ENCODE peak calls at places on chromosomes 5 and 9, in six cellular contexts. F, K, H, S, J and G are unnamed samples.

GRCh38 chr5:39420482-39421145 is 4.2 kb downstream of the DAB2 start:
- DNase-seq in F (peak; percentile 62), K (peak; percentile 94), H (no peak), S (no peak), J (peak; percentile 83), G (peak; percentile 72)

GRCh38 chr9:137276757-137277328 is 683 bp upstream of the TOR4A start:
- DNase-seq in F (peak; percentile 97), K (no peak), H (no peak), S (no peak), J (peak; percentile 86), G (peak; percentile 84)

GRCh38 chr9:115216873-115217272 is 98.9 kb upstream of the TNC start:
- DNase-seq in F (no peak), K (no peak), H (no peak), S (no peak), J (no peak), G (no peak)

GRCh38 chr9:137611623-137612609 is 6.4 kb downstream of the ARRDC1 start:
- DNase-seq in F (peak; percentile 98), K (no peak), H (no peak), S (peak; percentile 98), J (peak; percentile 68), G (peak; percentile 93)

GRCh38 chr9:38079410-38080105 is 10.5 kb upstream of the SHB start:
- DNase-seq in F (no peak), K (peak; percentile 92), H (no peak), S (no peak), J (no peak), G (peak; percentile 38)

GRCh38 chr9:130199605-130200004 is 27.4 kb downstream of the NCS1 start:
- DNase-seq in F (peak; percentile 93), K (no peak), H (no peak), S (peak; percentile 74), J (no peak), G (no peak)

GRCh38 chr5:9722826-9723225 is 92.7 kb upstream of the TAS2R1 start:
- DNase-seq in F (peak; percentile 51), K (no peak), H (no peak), S (no peak), J (no peak), G (no peak)

GRCh38 chr5:7871560-7872113 is 2.7 kb downstream of the MTRR start:
- DNase-seq in F (no peak), K (no peak), H (no peak), S (no peak), J (no peak), G (no peak)

GRCh38 chr9:4691794-4692193 is 12.4 kb downstream of the CDC37L1 start:
- DNase-seq in F (peak; percentile 74), K (no peak), H (no peak), S (no peak), J (no peak), G (no peak)

GRCh38 chr5:15585826-15586591 is 86.0 kb downstream of the FBXL7 start:
- DNase-seq in F (peak; percentile 52), K (peak; percentile 26), H (no peak), S (no peak), J (no peak), G (no peak)

GRCh38 chr5:98930972-98931762 is 2.4 kb upstream of the CHD1 start:
- DNase-seq in F (no peak), K (no peak), H (no peak), S (no peak), J (no peak), G (no peak)

GRCh38 chr9:120765910-120766309 is 27.3 kb downstream of the FBXW2 start:
- DNase-seq in F (no peak), K (no peak), H (no peak), S (no peak), J (no peak), G (no peak)

GRCh38 chr9:259405-260404 is 45.0 kb downstream of the DOCK8 start:
- DNase-seq in F (no peak), K (no peak), H (no peak), S (no peak), J (no peak), G (no peak)

GRCh38 chr9:93648181-93648580 is 71.8 kb downstream of the PHF2 start:
- DNase-seq in F (no peak), K (no peak), H (no peak), S (no peak), J (peak; percentile 33), G (no peak)

GRCh38 chr5:112968411-112969106 is 8.0 kb upstream of the DCP2 start:
- DNase-seq in F (no peak), K (no peak), H (no peak), S (no peak), J (no peak), G (no peak)

GRCh38 chr9:96216618-96217017 is 85.4 kb downstream of the HSD17B3 start:
- DNase-seq in F (no peak), K (no peak), H (no peak), S (no peak), J (peak; percentile 48), G (no peak)

GRCh38 chr9:132505961-132506691 is 76.3 kb upstream of the BARHL1 start:
- DNase-seq in F (peak; percentile 42), K (no peak), H (no peak), S (no peak), J (no peak), G (no peak)

GRCh38 chr5:98935206-98935605 is 6.4 kb upstream of the CHD1 start:
- DNase-seq in F (no peak), K (no peak), H (no peak), S (no peak), J (no peak), G (no peak)

GRCh38 chr9:31364171-31364570 is 1020.3 kb upstream of the ACO1 start:
- DNase-seq in F (no peak), K (no peak), H (no peak), S (no peak), J (no peak), G (no peak)

GRCh38 chr9:120928720-120929389 is 2.3 kb upstream of the TRAF1 start:
- DNase-seq in F (peak; percentile 90), K (no peak), H (peak; percentile 64), S (peak; percentile 65), J (peak; percentile 89), G (peak; percentile 73)

GRCh38 chr5:108858959-108859358 is 111.3 kb downstream of the FER start:
- DNase-seq in F (no peak), K (no peak), H (no peak), S (no peak), J (no peak), G (no peak)

GRCh38 chr5:150945501-150945900 is 40.7 kb upstream of the ZNF300 start:
- DNase-seq in F (no peak), K (no peak), H (no peak), S (no peak), J (no peak), G (no peak)

GRCh38 chr5:150946351-150946905 is 41.6 kb upstream of the ZNF300 start:
- DNase-seq in F (peak; percentile 62), K (peak; percentile 94), H (no peak), S (peak; percentile 62), J (peak; percentile 91), G (peak; percentile 70)

GRCh38 chr5:150948539-150948938 is 43.8 kb upstream of the ZNF300 start:
- DNase-seq in F (no peak), K (no peak), H (no peak), S (no peak), J (no peak), G (no peak)

GRCh38 chr5:150945947-150946346 is 41.2 kb upstream of the ZNF300 start:
- DNase-seq in F (no peak), K (no peak), H (no peak), S (no peak), J (no peak), G (no peak)
- H3K4me3 ChIP-seq in F (peak overlapping the region; percentile 69), K (peak overlapping the region; percentile 66), H (no peak overlapping the region), S (peak overlapping the region; percentile 39), J (peak overlapping the region; percentile 65), G (peak overlapping the region; percentile 50)

GRCh38 chr5:178419651-178420050 is 170.5 kb downstream of the COL23A1 start:
- DNase-seq in F (no peak), K (no peak), H (no peak), S (no peak), J (no peak), G (no peak)

GRCh38 chr5:178418471-178419010 is 171.7 kb downstream of the COL23A1 start:
- DNase-seq in F (peak; percentile 58), K (no peak), H (no peak), S (no peak), J (no peak), G (no peak)

GRCh38 chr5:178420424-178420823 is 169.8 kb downstream of the COL23A1 start:
- DNase-seq in F (peak; percentile 29), K (no peak), H (no peak), S (no peak), J (no peak), G (no peak)

GRCh38 chr5:178418031-178418430 is 172.2 kb downstream of the COL23A1 start:
- DNase-seq in F (peak; percentile 73), K (no peak), H (no peak), S (no peak), J (no peak), G (no peak)

GRCh38 chr5:178419196-178419595 is 171.0 kb downstream of the COL23A1 start:
- DNase-seq in F (peak; percentile 36), K (no peak), H (no peak), S (no peak), J (no peak), G (no peak)
- H3K9me3 ChIP-seq in F (no peaks in the 10 kb centered on the region), K (no peaks in the 10 kb centered on the region), H (no peaks in the 10 kb centered on the region), S (no peaks in the 10 kb centered on the region), J (no peaks in the 10 kb centered on the region), G (no peaks in the 10 kb centered on the region)

GRCh38 chr9:81609782-81610738 is 79.3 kb downstream of the TLE1 start:
- DNase-seq in F (peak; percentile 86), K (no peak), H (no peak), S (no peak), J (no peak), G (no peak)
- H3K27ac ChIP-seq in F (peak overlapping the region; percentile 41), K (peak overlapping the region; percentile 58), H (no peak overlapping the region), S (no peak overlapping the region), J (peak overlapping the region; percentile 50), G (no peak overlapping the region)

GRCh38 chr5:16773990-16774389 is 157.2 kb upstream of the RETREG1 start:
- DNase-seq in F (no peak), K (no peak), H (no peak), S (no peak), J (no peak), G (no peak)

GRCh38 chr5:16774806-16775205 is 158.0 kb upstream of the RETREG1 start:
- DNase-seq in F (no peak), K (no peak), H (no peak), S (no peak), J (no peak), G (no peak)

GRCh38 chr5:16782227-16782626 is 153.9 kb downstream of the MYO10 start:
- DNase-seq in F (no peak), K (no peak), H (no peak), S (no peak), J (no peak), G (no peak)

GRCh38 chr5:16777432-16777831 is 158.7 kb downstream of the MYO10 start:
- DNase-seq in F (no peak), K (no peak), H (no peak), S (no peak), J (no peak), G (no peak)

DNA sequence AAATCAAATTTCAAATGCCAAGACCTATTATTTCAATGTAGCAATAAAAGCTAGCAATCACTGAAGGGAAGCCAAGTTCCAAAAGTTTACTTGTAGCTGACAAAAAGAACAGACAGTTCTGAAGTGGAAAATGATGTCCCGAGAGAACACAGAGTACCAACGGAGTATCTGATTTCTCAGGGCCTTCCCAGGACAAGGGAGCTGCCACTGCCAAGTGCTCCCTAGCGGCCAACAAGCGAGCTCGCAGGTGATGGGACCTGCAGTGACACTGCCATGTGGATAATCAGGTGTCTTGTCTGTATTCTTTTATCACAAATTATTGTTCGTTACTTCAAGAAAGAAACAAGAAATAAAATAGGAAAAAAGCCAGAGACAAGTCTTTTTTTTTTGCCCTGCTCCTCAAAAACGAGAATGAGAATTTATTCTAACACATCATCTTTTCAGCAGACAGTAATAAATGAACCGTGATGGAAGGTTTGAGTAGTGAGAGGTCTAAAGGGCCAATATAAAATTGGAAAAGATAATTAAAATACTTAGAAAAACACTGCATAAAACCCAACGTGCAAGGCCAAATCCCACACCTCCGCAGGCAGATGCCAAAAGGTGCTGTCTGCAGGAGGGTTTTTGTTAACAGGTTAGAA is 159.4 kb downstream of the MYO10 start:
- DNase-seq in F (peak; percentile 18), K (no peak), H (no peak), S (peak; percentile 89), J (no peak), G (no peak)
- H3K4me3 ChIP-seq in F (no peak overlapping the region), K (no peak overlapping the region), H (no peak overlapping the region), S (no peak overlapping the region), J (no peak overlapping the region), G (no peak overlapping the region)